ENCODE peak calls at places on chromosomes 6 and 20, in five cellular contexts. G is WERI-Rb-1, A is heart left ventricle, H is neuronal stem cell, M is endothelial cell of umbilical vein. R is an unnamed sample.

GRCh38 chr6:14709066-14709670 is 536.7 kb upstream of the JARID2 start:
- DNase-seq in G (no peak), A (no peak), H (no peak), M (no peak), R (no peak)

GRCh38 chr6:165662041-165662491 is 975 bp downstream of the PDE10A start:
- DNase-seq in G (no peak), A (peak; percentile 60), H (peak; percentile 57), M (no peak), R (no peak)

GRCh38 chr6:167435209-167435728 is 110.4 kb downstream of the TTLL2 start:
- DNase-seq in G (no peak), A (no peak), H (no peak), M (no peak), R (no peak)

GRCh38 chr6:119334535-119335264 is 14.9 kb downstream of the MAN1A1 start:
- DNase-seq in G (no peak), A (no peak), H (no peak), M (peak; percentile 72), R (no peak)

GRCh38 chr20:11098888-11099287 is 425.1 kb upstream of the JAG1 start:
- DNase-seq in G (peak; percentile 15), A (no peak), H (no peak), M (peak; percentile 37), R (no peak)

GRCh38 chr20:10376271-10377075 is 57.5 kb downstream of the MKKS start:
- DNase-seq in G (no peak), A (no peak), H (no peak), M (peak; percentile 84), R (peak; percentile 11)

GRCh38 chr20:21511850-21512633 is 1.8 kb downstream of the NKX2-2 start:
- DNase-seq in G (no peak), A (no peak), H (no peak), M (no peak), R (peak; percentile 42)

GRCh38 chr6:37306026-37306425 is 47.8 kb upstream of the RNF8 start:
- DNase-seq in G (peak; percentile 68), A (no peak), H (no peak), M (no peak), R (peak; percentile 39)

GRCh38 chr20:41329435-41330342 is 10.9 kb upstream of the LPIN3 start:
- DNase-seq in G (no peak), A (peak; percentile 81), H (no peak), M (peak; percentile 94), R (peak; percentile 89)

GRCh38 chr6:41263267-41263666 is 23.2 kb downstream of the TREM1 start:
- DNase-seq in G (no peak), A (no peak), H (no peak), M (no peak), R (no peak)

GRCh38 chr6:100088009-100088408 is 94.0 kb upstream of the MCHR2 start:
- DNase-seq in G (no peak), A (no peak), H (no peak), M (no peak), R (no peak)

GRCh38 chr6:139482184-139482751 is 107.8 kb upstream of the CITED2 start:
- DNase-seq in G (no peak), A (no peak), H (no peak), M (peak; percentile 8), R (no peak)

GRCh38 chr6:23077797-23078196 is 508.4 kb downstream of the HDGFL1 start:
- DNase-seq in G (no peak), A (no peak), H (no peak), M (no peak), R (no peak)

GRCh38 chr20:63226020-63226943 is 9.4 kb upstream of the BIRC7 start:
- DNase-seq in G (no peak), A (no peak), H (no peak), M (no peak), R (no peak)

GRCh38 chr20:57025261-57025660 is 241.2 kb downstream of the BMP7 start:
- DNase-seq in G (no peak), A (no peak), H (no peak), M (no peak), R (no peak)

GRCh38 chr6:39357998-39358686 is 35.6 kb upstream of the KCNK16 start:
- DNase-seq in G (peak; percentile 21), A (peak; percentile 34), H (no peak), M (peak; percentile 54), R (no peak)

GRCh38 chr6:122302077-122302476 is 97.4 kb upstream of the HSF2 start:
- DNase-seq in G (no peak), A (no peak), H (no peak), M (no peak), R (no peak)

GRCh38 chr6:122308074-122308473 is 91.4 kb upstream of the HSF2 start:
- DNase-seq in G (no peak), A (no peak), H (no peak), M (no peak), R (no peak)

DNA sequence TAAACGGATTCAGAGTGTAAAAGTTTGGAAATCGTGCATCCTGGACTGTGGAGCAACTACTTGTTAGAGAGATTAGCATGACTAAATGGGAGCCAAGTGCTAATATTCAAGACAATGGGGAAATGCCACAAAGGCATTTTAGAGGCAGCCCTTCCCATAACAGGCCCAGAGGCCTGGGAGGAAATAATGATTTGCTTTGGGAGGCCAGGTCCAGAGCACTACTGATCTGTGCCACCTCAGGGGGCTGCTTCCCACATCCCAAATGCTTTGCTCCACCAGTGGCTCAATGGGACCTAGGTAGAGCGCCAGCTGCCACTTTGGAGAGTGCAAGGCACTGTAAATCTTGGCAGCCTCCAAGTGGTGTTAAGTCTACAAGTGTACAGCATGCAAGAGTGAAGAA is 91.9 kb upstream of the HSF2 start:
- DNase-seq in G (no peak), A (no peak), H (no peak), M (no peak), R (no peak)
- H3K27ac ChIP-seq in G (no peak overlapping the region), A (no peak overlapping the region), H (no peak overlapping the region), M (no peak overlapping the region), R (no peak overlapping the region)

GRCh38 chr6:43843669-43844171 is 73.7 kb downstream of the VEGFA start:
- DNase-seq in G (no peak), A (no peak), H (no peak), M (no peak), R (no peak)
- H3K27ac ChIP-seq in G (no peak overlapping the region), A (no peak overlapping the region), H (no peak overlapping the region), M (no peak overlapping the region), R (no peak overlapping the region)

GRCh38 chr20:32761831-32762753 is at the start of gene DNMT3B:
- DNase-seq in G (peak; percentile 86), A (peak; percentile 83), H (peak; percentile 91), M (peak; percentile 79), R (no peak)
- H3K27ac ChIP-seq in G (peak within 1 kb of the TSS; percentile 70), A (no peak within 1 kb of the TSS), H (peak within 1 kb of the TSS; percentile 71), M (no peak within 1 kb of the TSS), R (no peak within 1 kb of the TSS)

GRCh38 chr6:138419766-138420165 is 15.7 kb downstream of the HEBP2 start:
- DNase-seq in G (no peak), A (no peak), H (no peak), M (no peak), R (no peak)
- H3K27ac ChIP-seq in G (no peak overlapping the region), A (no peak overlapping the region), H (no peak overlapping the region), M (no peak overlapping the region), R (no peak overlapping the region)

GRCh38 chr6:143264996-143265734 is 185.3 kb downstream of the ADAT2 start:
- DNase-seq in G (no peak), A (no peak), H (no peak), M (no peak), R (no peak)
- H3K27ac ChIP-seq in G (no peak overlapping the region), A (no peak overlapping the region), H (no peak overlapping the region), M (no peak overlapping the region), R (no peak overlapping the region)

DNA sequence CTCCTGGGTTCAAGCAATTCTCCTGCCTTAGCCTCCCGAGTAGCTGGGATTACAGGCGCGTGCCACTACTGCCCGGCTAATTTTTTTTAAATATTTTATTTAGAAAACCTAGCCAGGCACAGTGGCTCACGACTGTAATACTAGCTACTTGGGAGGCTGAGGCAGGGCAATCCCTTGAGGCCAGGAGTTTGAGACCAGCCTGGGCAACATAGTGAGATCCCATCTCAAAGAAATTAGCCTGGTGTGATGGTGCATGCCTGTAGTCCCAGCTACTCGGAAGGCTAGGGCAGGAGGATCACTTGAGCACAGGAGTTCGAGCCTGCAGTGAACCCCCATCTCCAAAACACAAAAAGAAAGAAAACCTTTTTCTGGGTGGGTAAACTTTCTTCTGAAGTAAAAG is 2.4 kb downstream of the SLC44A4 start:
- DNase-seq in G (no peak), A (no peak), H (no peak), M (no peak), R (no peak)
- H3K27ac ChIP-seq in G (no peak overlapping the region), A (no peak overlapping the region), H (no peak overlapping the region), M (no peak overlapping the region), R (no peak overlapping the region)

GRCh38 chr6:136527831-136528230 is 22.4 kb downstream of the MAP7 start:
- DNase-seq in G (no peak), A (no peak), H (no peak), M (no peak), R (no peak)
- H3K27ac ChIP-seq in G (no peak overlapping the region), A (no peak overlapping the region), H (no peak overlapping the region), M (no peak overlapping the region), R (no peak overlapping the region)

GRCh38 chr6:52403086-52403485 is 17.1 kb upstream of the EFHC1 start:
- DNase-seq in G (no peak), A (no peak), H (no peak), M (no peak), R (no peak)

GRCh38 chr6:52403627-52404026 is 16.5 kb upstream of the EFHC1 start:
- DNase-seq in G (no peak), A (peak; percentile 56), H (no peak), M (no peak), R (no peak)

GRCh38 chr6:52405243-52405642 is 14.9 kb upstream of the EFHC1 start:
- DNase-seq in G (no peak), A (no peak), H (no peak), M (no peak), R (no peak)

GRCh38 chr6:52399511-52400315 is 20.4 kb upstream of the EFHC1 start:
- DNase-seq in G (peak; percentile 58), A (no peak), H (peak; percentile 54), M (peak; percentile 59), R (peak; percentile 76)

DNA sequence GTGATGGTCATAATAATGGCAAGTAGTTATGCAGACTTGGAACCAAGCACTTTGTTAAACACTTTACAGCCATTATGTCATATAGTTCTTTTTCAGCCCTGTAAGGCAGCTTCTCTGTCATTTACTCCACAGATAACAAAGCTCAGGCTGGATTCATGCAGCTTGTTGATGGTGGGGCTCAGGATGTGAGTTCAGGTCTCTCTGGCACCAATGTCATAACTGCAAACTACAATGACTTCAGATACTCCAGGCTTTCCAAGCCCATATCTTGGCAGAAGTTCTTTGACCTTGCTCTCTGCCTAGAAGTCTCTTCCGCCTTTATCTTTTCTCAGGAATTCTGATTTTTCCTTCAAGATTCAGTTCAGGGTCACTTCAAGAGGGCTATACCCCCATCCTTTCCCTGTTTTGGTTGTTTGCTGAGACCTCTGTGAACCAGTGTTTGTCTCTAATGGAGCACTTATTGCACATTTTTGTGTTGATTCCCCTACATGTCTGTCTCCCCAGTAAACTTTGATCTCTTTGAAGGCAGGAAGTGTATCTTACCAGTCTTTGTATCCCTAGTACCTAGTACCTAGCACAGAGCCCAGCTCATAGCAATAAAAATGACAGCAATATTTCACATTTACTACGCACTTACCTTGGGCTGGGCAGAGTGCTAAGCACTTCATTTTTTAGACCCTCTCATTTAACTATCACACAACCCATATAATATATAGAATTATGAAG is 19.7 kb upstream of the EFHC1 start:
- DNase-seq in G (no peak), A (no peak), H (no peak), M (no peak), R (no peak)
- H3K27ac ChIP-seq in G (no peak overlapping the region), A (no peak overlapping the region), H (no peak overlapping the region), M (no peak overlapping the region), R (no peak overlapping the region)

R was measured in foreskin keratinocyte.